ENCODE peak calls at places on chromosome 6, in six cellular contexts. X is H1, E is H9, D is IMR-90, N is neuronal stem cell, V is mesendoderm. C is an unnamed sample.

GRCh38 chr6:16437095-16437494 is 198.7 kb downstream of the GMPR start:
- DNase-seq in X (no peak), V (no peak), E (no peak), N (no peak), D (no peak), C (no peak)

GRCh38 chr6:11384531-11385309 is 152.3 kb upstream of the NEDD9 start:
- DNase-seq in D (peak; percentile 12), V (peak; percentile 61), N (no peak), X (no peak), E (no peak), C (no peak)

GRCh38 chr6:32973144-32973854 is 4.9 kb downstream of the BRD2 start:
- DNase-seq in E (no peak), D (peak; percentile 40), X (no peak), V (peak; percentile 57), N (peak; percentile 63), C (peak; percentile 74)

GRCh38 chr6:169073311-169073710 is 180.3 kb downstream of the THBS2 start:
- DNase-seq in X (no peak), D (peak; percentile 95), E (no peak), V (peak; percentile 58), N (no peak), C (peak; percentile 40)

GRCh38 chr6:13767121-13767794 is 47.1 kb downstream of the MCUR1 start:
- DNase-seq in D (peak; percentile 44), E (peak; percentile 50), V (peak; percentile 35), X (no peak), N (no peak), C (peak; percentile 54)

GRCh38 chr6:56318851-56319250 is 71.5 kb upstream of the COL21A1 start:
- DNase-seq in V (no peak), X (no peak), N (no peak), E (no peak), D (no peak), C (no peak)

GRCh38 chr6:34506718-34507117 is 40.8 kb downstream of the PACSIN1 start:
- DNase-seq in N (no peak), V (no peak), E (no peak), D (no peak), X (no peak), C (no peak)

GRCh38 chr6:119096683-119097310 is 18.3 kb upstream of the FAM184A start:
- DNase-seq in D (peak; percentile 3), X (no peak), V (no peak), N (no peak), E (no peak), C (no peak)

GRCh38 chr6:16452348-16452747 is 214.0 kb downstream of the GMPR start:
- DNase-seq in D (no peak), V (no peak), E (no peak), N (no peak), X (no peak), C (no peak)

GRCh38 chr6:12232339-12232738 is 57.8 kb upstream of the EDN1 start:
- DNase-seq in E (no peak), N (no peak), D (peak; percentile 28), X (no peak), V (no peak), C (peak; percentile 10)

GRCh38 chr6:147058786-147059434 is 145.3 kb upstream of the STXBP5 start:
- DNase-seq in X (no peak), D (peak; percentile 6), N (no peak), E (no peak), V (no peak), C (no peak)

GRCh38 chr6:31270788-31271640 is 878 bp downstream of the HLA-C start:
- DNase-seq in D (peak; percentile 47), V (peak; percentile 73), E (peak; percentile 78), X (no peak), N (peak; percentile 24), C (peak; percentile 77)

GRCh38 chr6:15023448-15023847 is 222.4 kb upstream of the JARID2 start:
- DNase-seq in X (no peak), V (peak; percentile 51), N (no peak), E (no peak), D (no peak), C (no peak)

GRCh38 chr6:40350942-40351217 is 236.3 kb downstream of the LRFN2 start:
- DNase-seq in X (no peak), D (no peak), E (no peak), V (no peak), N (no peak), C (no peak)

GRCh38 chr6:89360415-89360999 is 8.0 kb upstream of the UBE2J1 start:
- DNase-seq in D (peak; percentile 41), E (no peak), X (no peak), V (no peak), N (no peak), C (peak; percentile 71)

GRCh38 chr6:105259912-105260889 is 80.4 kb upstream of the POPDC3 start:
- DNase-seq in E (no peak), D (no peak), X (no peak), N (peak; percentile 36), V (peak; percentile 26), C (no peak)

GRCh38 chr6:148934534-148934933 is 187.7 kb downstream of the UST start:
- DNase-seq in X (no peak), N (no peak), V (no peak), D (peak; percentile 58), E (no peak), C (peak; percentile 13)

GRCh38 chr6:30763618-30764489 is 19.5 kb upstream of the IER3 start:
- DNase-seq in D (peak; percentile 54), N (no peak), X (no peak), V (peak; percentile 97), E (peak; percentile 59), C (peak; percentile 41)

GRCh38 chr6:39934060-39934757 is at the start of gene MOCS1:
- DNase-seq in D (peak; percentile 47), V (peak; percentile 87), X (peak; percentile 56), E (peak; percentile 90), N (peak; percentile 58), C (peak; percentile 74)

GRCh38 chr6:100378576-100378975 is 86.1 kb downstream of the SIM1 start:
- DNase-seq in V (no peak), N (no peak), D (no peak), E (no peak), X (no peak), C (no peak)
- H3K23ac ChIP-seq in V (no peak overlapping the region), N (no peak overlapping the region), D (no peak overlapping the region), E (no peak overlapping the region), X (no peak overlapping the region), C (no peak overlapping the region)

GRCh38 chr6:43778976-43779863 is 9.2 kb downstream of the VEGFA start:
- DNase-seq in N (no peak), X (no peak), D (no peak), V (no peak), E (no peak), C (no peak)

GRCh38 chr6:43776799-43777776 is 7.1 kb downstream of the VEGFA start:
- DNase-seq in E (no peak), X (no peak), V (no peak), N (no peak), D (no peak), C (no peak)

GRCh38 chr6:43779864-43780260 is 9.9 kb downstream of the VEGFA start:
- DNase-seq in D (no peak), N (no peak), E (no peak), X (no peak), V (no peak), C (no peak)

GRCh38 chr6:43780293-43780692 is 10.3 kb downstream of the VEGFA start:
- DNase-seq in D (no peak), E (no peak), V (no peak), X (no peak), N (no peak), C (no peak)

DNA sequence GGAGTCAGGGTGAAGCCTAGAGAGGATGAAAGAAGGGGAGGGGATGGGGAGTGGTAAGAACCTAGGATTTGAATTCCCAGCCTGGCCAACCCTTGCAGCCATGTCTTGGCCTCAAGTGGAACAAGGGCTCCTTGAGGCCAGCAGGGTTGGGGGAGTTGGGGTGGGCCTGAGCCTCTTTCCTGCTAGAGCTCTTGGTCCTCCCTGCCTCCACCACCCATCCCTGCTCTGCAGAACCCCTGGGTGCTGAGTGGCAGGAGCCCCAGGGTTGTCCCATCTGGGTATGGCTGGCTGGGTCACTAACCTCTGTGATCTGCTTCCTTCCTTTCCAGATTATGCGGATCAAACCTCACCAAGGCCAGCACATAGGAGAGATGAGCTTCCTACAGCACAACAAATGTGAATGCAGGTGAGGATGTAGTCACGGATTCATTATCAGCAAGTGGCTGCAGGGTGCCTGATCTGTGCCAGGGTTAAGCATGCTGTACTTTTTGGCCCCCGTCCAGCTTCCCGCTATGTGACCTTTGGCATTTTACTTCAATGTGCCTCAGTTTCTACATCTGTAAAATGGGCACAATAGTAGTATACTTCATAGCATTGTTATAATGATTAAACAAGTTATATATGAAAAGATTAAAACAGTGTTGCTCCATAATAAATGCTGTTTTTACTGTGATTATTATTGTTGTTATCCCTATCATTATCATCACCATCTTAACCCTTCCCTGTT is 8.3 kb downstream of the VEGFA start:
- DNase-seq in X (no peak), N (no peak), E (no peak), V (no peak), D (no peak), C (no peak)
- H3K27ac ChIP-seq in X (no peak overlapping the region), N (no peak overlapping the region), E (no peak overlapping the region), V (no peak overlapping the region), D (no peak overlapping the region), C (no peak overlapping the region)

DNA sequence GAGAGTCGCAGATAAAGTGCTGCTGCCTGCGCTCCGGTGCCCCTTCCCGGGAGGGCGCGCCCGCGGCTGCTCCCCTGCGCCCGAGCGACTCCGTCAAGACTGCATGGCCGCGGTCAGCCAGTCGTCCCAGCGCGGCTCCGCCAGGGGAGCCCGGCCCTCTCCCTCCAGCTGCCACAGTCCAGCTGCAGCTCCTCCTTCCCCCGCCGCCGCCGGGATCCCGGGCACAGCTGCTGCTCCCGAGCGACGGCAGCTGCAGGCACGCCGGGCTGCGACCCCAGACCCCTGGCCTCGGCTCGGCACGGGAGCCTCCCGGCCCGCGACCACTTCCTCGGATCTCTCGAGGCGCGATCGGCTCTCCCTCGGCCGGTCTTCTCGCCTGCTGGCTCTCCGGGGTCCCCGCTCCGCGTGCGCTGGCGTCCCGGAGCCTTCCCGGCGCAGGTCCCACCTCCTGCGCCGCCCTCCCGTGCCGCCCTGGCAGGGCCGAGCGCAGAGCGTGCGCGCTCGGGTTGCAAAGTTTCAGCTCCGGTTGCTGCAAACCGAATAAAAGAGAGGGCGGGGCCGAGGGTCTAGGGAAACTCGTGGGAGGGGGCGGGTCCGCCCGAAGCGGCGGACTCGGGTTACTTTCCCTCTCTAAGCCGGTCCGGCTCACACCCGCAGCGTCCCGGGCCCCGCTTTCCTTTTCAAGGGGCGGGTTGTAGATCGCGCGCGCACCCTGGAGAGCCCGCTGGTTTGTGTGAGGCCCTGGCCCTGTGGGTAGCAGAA is at the start of gene CNKSR3:
- DNase-seq in E (peak; percentile 97), X (peak; percentile 82), D (peak; percentile 95), V (peak; percentile 95), N (peak; percentile 96), C (peak; percentile 95)
- H3K18ac ChIP-seq in E (peak within 1 kb of the TSS; percentile 61), X (peak within 1 kb of the TSS; percentile 71), D (peak within 1 kb of the TSS; percentile 39), V (peak within 1 kb of the TSS; percentile 34), N (peak within 1 kb of the TSS; percentile 96), C (peak within 1 kb of the TSS; percentile 96)

GRCh38 chr6:85678000-85678601 is 35.4 kb upstream of the SYNCRIP start:
- DNase-seq in V (no peak), E (no peak), X (no peak), D (no peak), N (no peak), C (no peak)
- H3K23ac ChIP-seq in V (peak overlapping the region; percentile 85), E (no peak overlapping the region), X (no peak overlapping the region), D (peak overlapping the region; percentile 89), N (peak overlapping the region; percentile 100), C (no peak overlapping the region)

GRCh38 chr6:19380287-19380686 is 456.9 kb upstream of the ID4 start:
- DNase-seq in N (no peak), D (no peak), E (no peak), X (no peak), V (no peak), C (no peak)
- H3K27ac ChIP-seq in N (no peak overlapping the region), D (no peak overlapping the region), E (no peak overlapping the region), X (no peak overlapping the region), V (no peak overlapping the region), C (no peak overlapping the region)